ENCODE peak calls at places on chromosomes 2 and 18, in nine cellular contexts. V is iris pigment epithelial cell; J is activated naive CD4-positive, alpha-beta T cell; H is NCI-H748 treated with DMSO at 0.1 percent for 48 hours; M is pancreas; S is endodermal cell; B is T-helper 2 cell; I is occipital lobe; T is stimulated activated CD4-positive, alpha-beta T cell treated with anti-CD3 and anti-CD28 coated beads, Interleukin-1b, Interleukin-23, amount 100 ng/mL, for 4 hours. F is an unnamed sample.

GRCh38 chr2:209685340-209685739 is 86.3 kb upstream of the UNC80 start:
- DNase-seq in T (no peak), J (no peak), I (no peak), B (no peak), S (no peak), M (no peak), V (no peak), H (no peak), F (no peak)

GRCh38 chr2:232721261-232721660 is 24.1 kb downstream of the GIGYF2 start:
- DNase-seq in I (no peak), H (no peak), B (no peak), J (no peak), V (no peak), M (no peak), S (no peak), T (no peak), F (no peak)

GRCh38 chr2:169768262-169768995 is 30.2 kb upstream of the SSB start:
- DNase-seq in S (no peak), I (no peak), M (peak; percentile 77), B (peak; percentile 5), J (peak; percentile 19), V (no peak), T (peak; percentile 32), H (no peak), F (no peak)

GRCh38 chr2:170965446-170966225 is 36.6 kb downstream of the GORASP2 start:
- DNase-seq in M (no peak), S (no peak), I (no peak), J (no peak), V (peak; percentile 35), B (no peak), T (no peak), H (no peak), F (peak; percentile 45)

GRCh38 chr2:41042343-41042742 is 590.5 kb upstream of the SLC8A1 start:
- DNase-seq in V (peak; percentile 4), T (no peak), M (no peak), I (no peak), S (no peak), J (no peak), B (no peak), H (no peak), F (peak; percentile 18)

GRCh38 chr2:25228848-25229674 is 60.7 kb upstream of the POMC start:
- DNase-seq in S (peak; percentile 95), B (no peak), T (peak; percentile 27), I (peak; percentile 38), V (peak; percentile 77), J (no peak), M (no peak), H (peak; percentile 9), F (peak; percentile 80)

GRCh38 chr18:29004921-29005320 is 828.0 kb upstream of the CDH2 start:
- DNase-seq in T (no peak), J (no peak), M (no peak), H (no peak), I (no peak), S (no peak), B (no peak), V (no peak), F (no peak)

GRCh38 chr2:61277756-61278155 is 115.8 kb downstream of the C2orf74 start:
- DNase-seq in I (no peak), H (no peak), B (no peak), J (no peak), M (no peak), V (no peak), T (no peak), S (no peak), F (no peak)

GRCh38 chr18:60020107-60020925 is 120.5 kb downstream of the PMAIP1 start:
- DNase-seq in B (no peak), M (no peak), T (no peak), J (no peak), S (peak; percentile 50), H (no peak), V (peak; percentile 69), I (no peak), F (peak; percentile 50)

GRCh38 chr2:151097118-151097517 is 164.5 kb downstream of the RBM43 start:
- DNase-seq in S (no peak), B (no peak), H (no peak), J (no peak), T (no peak), V (no peak), I (no peak), M (no peak), F (no peak)

GRCh38 chr2:18684202-18685040 is 95.1 kb upstream of the NT5C1B start:
- DNase-seq in V (peak; percentile 68), I (no peak), M (no peak), J (no peak), H (no peak), S (no peak), B (no peak), T (no peak), F (peak; percentile 75)

GRCh38 chr2:231613655-231614558 is 21.2 kb downstream of the TEX44 start:
- DNase-seq in B (peak; percentile 74), M (peak; percentile 85), I (peak; percentile 92), T (peak; percentile 65), H (peak; percentile 52), J (peak; percentile 39), S (peak; percentile 96), V (peak; percentile 87), F (peak; percentile 71)

GRCh38 chr2:181977661-181978350 is 7.8 kb upstream of the PPP1R1C start:
- DNase-seq in M (no peak), S (no peak), V (peak; percentile 70), I (no peak), T (no peak), J (no peak), H (no peak), B (no peak), F (peak; percentile 65)

GRCh38 chr2:73877071-73877802 is 15.6 kb upstream of the ACTG2 start:
- DNase-seq in I (no peak), J (no peak), S (no peak), M (no peak), T (no peak), H (no peak), V (no peak), B (no peak), F (no peak)

GRCh38 chr2:77512521-77512920 is 9.7 kb downstream of the LRRTM4 start:
- DNase-seq in B (no peak), J (no peak), V (peak; percentile 11), T (no peak), H (no peak), S (no peak), I (no peak), M (no peak), F (peak; percentile 1)

GRCh38 chr2:71674158-71674807 is 220.9 kb downstream of the DYSF start:
- DNase-seq in M (no peak), I (no peak), V (no peak), T (no peak), J (no peak), B (no peak), S (peak; percentile 32), H (no peak), F (no peak)

GRCh38 chr2:4140284-4140962 is 437.0 kb downstream of the DCDC2C start:
- DNase-seq in B (no peak), T (no peak), H (no peak), V (no peak), M (peak; percentile 68), S (peak; percentile 53), J (no peak), I (no peak), F (no peak)

GRCh38 chr2:50444286-50444685 is 587.6 kb downstream of the NRXN1 start:
- DNase-seq in H (peak; percentile 39), V (peak; percentile 43), S (no peak), M (no peak), J (no peak), T (no peak), B (no peak), I (no peak), F (no peak)

GRCh38 chr2:47404356-47404755 is 1.4 kb downstream of the MSH2 start:
- DNase-seq in M (no peak), T (no peak), V (no peak), I (no peak), J (no peak), B (no peak), S (peak; percentile 44), H (no peak), F (no peak)

GRCh38 chr18:79607361-79607930 is 72.2 kb upstream of the CTDP1 start:
- DNase-seq in B (no peak), V (no peak), H (no peak), M (peak; percentile 67), T (no peak), J (no peak), S (no peak), I (no peak), F (no peak)

GRCh38 chr18:14907420-14907819 is 159.4 kb downstream of the ANKRD30B start:
- DNase-seq in V (no peak), T (no peak), S (no peak), J (no peak), H (no peak), M (no peak), B (no peak), I (no peak), F (no peak)

GRCh38 chr18:36338420-36338933 is 41.0 kb downstream of the FHOD3 start:
- DNase-seq in I (no peak), S (no peak), T (no peak), H (no peak), J (no peak), M (no peak), B (no peak), V (no peak), F (no peak)

GRCh38 chr2:45869165-45869501 is 217.7 kb downstream of the PRKCE start:
- DNase-seq in I (no peak), V (peak; percentile 74), M (no peak), S (no peak), T (no peak), J (no peak), B (no peak), H (no peak), F (peak; percentile 64)

GRCh38 chr18:33040213-33040612 is 267.4 kb upstream of the KLHL14 start:
- DNase-seq in M (no peak), J (no peak), I (no peak), B (no peak), T (no peak), S (no peak), H (no peak), V (no peak), F (no peak)

GRCh38 chr2:84194906-84195644 is 264.0 kb downstream of the SUCLG1 start:
- DNase-seq in S (no peak), M (no peak), H (peak; percentile 6), V (no peak), I (no peak), B (no peak), J (no peak), T (no peak), F (no peak)

GRCh38 chr2:7950035-7950612 is 731.7 kb upstream of the ID2 start:
- DNase-seq in H (no peak), T (no peak), V (no peak), I (no peak), B (no peak), M (no peak), S (no peak), J (no peak), F (peak; percentile 4)

GRCh38 chr2:132252191-132252893 is 90.6 kb upstream of the ANKRD30BL start:
- DNase-seq in V (no peak), J (no peak), T (no peak), S (peak; percentile 13), B (no peak), M (no peak), H (no peak), I (no peak), F (no peak)

GRCh38 chr2:73418343-73418742 is 32.7 kb downstream of the ALMS1 start:
- DNase-seq in S (no peak), I (peak; percentile 47), V (peak; percentile 93), J (no peak), B (no peak), M (no peak), H (no peak), T (no peak), F (peak; percentile 89)

GRCh38 chr18:7447629-7448028 is 119.5 kb upstream of the PTPRM start:
- DNase-seq in S (no peak), B (no peak), V (peak; percentile 52), T (no peak), I (no peak), J (no peak), M (no peak), H (no peak), F (peak; percentile 43)

GRCh38 chr2:96907405-96908041 is 37.6 kb upstream of the SEMA4C start:
- DNase-seq in H (no peak), T (no peak), B (no peak), S (peak; percentile 93), J (no peak), I (no peak), M (no peak), V (no peak), F (peak; percentile 39)

GRCh38 chr2:79219383-79219988 is 59.9 kb upstream of the REG3A start:
- DNase-seq in B (no peak), M (no peak), J (no peak), S (peak; percentile 81), V (peak; percentile 44), T (no peak), I (peak; percentile 10), H (peak; percentile 35), F (peak; percentile 56)

F was measured in choroid plexus epithelial cell.